ENCODE peak calls at places on chromosomes 1 and 21, in nine cellular contexts. V, K, C, M, N, A, W, S and Z are unnamed samples.

GRCh38 chr21:18244721-18245486 is at the start of gene CHODL:
- DNase-seq in V (peak), K (no peak), C (peak), M (peak), N (peak), A (peak), W (no peak), S (no peak), Z (peak)

GRCh38 chr1:154736840-154737239 is 128.9 kb upstream of the ADAR start:
- DNase-seq in V (no peak), K (peak), C (no peak), M (no peak), N (no peak), A (no peak), W (peak), S (no peak), Z (no peak)

GRCh38 chr1:168312718-168313604 is 32.3 kb downstream of the TBX19 start:
- DNase-seq in V (no peak), K (no peak), C (no peak), M (no peak), N (no peak), A (no peak), W (no peak), S (no peak), Z (no peak)

GRCh38 chr1:243323481-243323880 is 67.6 kb downstream of the SDCCAG8 start:
- DNase-seq in V (no peak), K (no peak), C (no peak), M (no peak), N (no peak), A (no peak), W (peak), S (no peak), Z (no peak)

GRCh38 chr1:234933475-234933874 is 195.2 kb downstream of the TOMM20 start:
- DNase-seq in V (no peak), K (peak), C (no peak), M (no peak), N (no peak), A (no peak), W (peak), S (peak), Z (no peak)

GRCh38 chr1:227131193-227131592 is 187.1 kb downstream of the CDC42BPA start:
- DNase-seq in V (no peak), K (peak), C (no peak), M (no peak), N (no peak), A (no peak), W (peak), S (no peak), Z (no peak)

GRCh38 chr1:205012416-205013140 is 30.4 kb upstream of the CNTN2 start:
- DNase-seq in V (no peak), K (no peak), C (no peak), M (no peak), N (no peak), A (peak), W (no peak), S (no peak), Z (no peak)

GRCh38 chr1:163703794-163704193 is 382.0 kb downstream of the NUF2 start:
- DNase-seq in V (no peak), K (no peak), C (no peak), M (no peak), N (no peak), A (no peak), W (no peak), S (no peak), Z (no peak)

GRCh38 chr1:22978299-22978698 is 5.6 kb upstream of the LACTBL1 start:
- DNase-seq in V (no peak), K (peak), C (no peak), M (no peak), N (no peak), A (no peak), W (peak), S (no peak), Z (no peak)

GRCh38 chr1:109259674-109260557 is 10.6 kb downstream of the CELSR2 start:
- DNase-seq in V (no peak), K (no peak), C (no peak), M (no peak), N (no peak), A (no peak), W (no peak), S (no peak), Z (no peak)

GRCh38 chr1:177442580-177442979 is 271.8 kb downstream of the BRINP2 start:
- DNase-seq in V (no peak), K (no peak), C (no peak), M (no peak), N (no peak), A (no peak), W (no peak), S (no peak), Z (no peak)

GRCh38 chr1:172557270-172557669 is 24.3 kb downstream of the SUCO start:
- DNase-seq in V (no peak), K (no peak), C (no peak), M (no peak), N (no peak), A (no peak), W (no peak), S (no peak), Z (no peak)

GRCh38 chr1:166974647-166975345 is 544 bp downstream of the ILDR2 start:
- DNase-seq in V (no peak), K (no peak), C (no peak), M (no peak), N (no peak), A (peak), W (no peak), S (no peak), Z (no peak)

GRCh38 chr1:31234309-31234708 is 5.4 kb downstream of the NKAIN1 start:
- DNase-seq in V (no peak), K (no peak), C (no peak), M (no peak), N (no peak), A (no peak), W (no peak), S (no peak), Z (no peak)

GRCh38 chr1:10082785-10083479 is 50.2 kb downstream of the UBE4B start:
- DNase-seq in V (no peak), K (peak), C (no peak), M (no peak), N (no peak), A (no peak), W (no peak), S (no peak), Z (no peak)

GRCh38 chr1:92376345-92376744 is 77.5 kb downstream of the RPAP2 start:
- DNase-seq in V (no peak), K (no peak), C (no peak), M (no peak), N (no peak), A (no peak), W (peak), S (no peak), Z (no peak)

GRCh38 chr1:109263597-109264378 is 14.4 kb downstream of the CELSR2 start:
- DNase-seq in V (peak), K (peak), C (peak), M (peak), N (peak), A (peak), W (peak), S (peak), Z (peak)

GRCh38 chr1:200302893-200303250 is 107.0 kb downstream of the ZNF281 start:
- DNase-seq in V (peak), K (no peak), C (peak), M (no peak), N (no peak), A (peak), W (peak), S (peak), Z (peak)

GRCh38 chr21:36125513-36126121 is 9.3 kb upstream of the CBR3 start:
- DNase-seq in V (peak), K (peak), C (peak), M (peak), N (peak), A (peak), W (peak), S (no peak), Z (peak)

GRCh38 chr1:239951518-239952130 is 140.1 kb upstream of the FMN2 start:
- DNase-seq in V (peak), K (peak), C (peak), M (peak), N (peak), A (peak), W (peak), S (peak), Z (peak)

GRCh38 chr1:186420311-186420710 is 40.6 kb downstream of the PDC start:
- DNase-seq in V (no peak), K (no peak), C (no peak), M (no peak), N (no peak), A (no peak), W (no peak), S (no peak), Z (no peak)

GRCh38 chr1:94621392-94621791 is 79.8 kb upstream of the F3 start:
- DNase-seq in V (no peak), K (peak), C (no peak), M (peak), N (no peak), A (no peak), W (no peak), S (no peak), Z (no peak)

GRCh38 chr1:31509124-31510072 is 66.9 kb upstream of the TINAGL1 start:
- DNase-seq in V (no peak), K (no peak), C (no peak), M (no peak), N (no peak), A (no peak), W (no peak), S (peak), Z (no peak)

GRCh38 chr21:26297856-26298255 is 127.3 kb upstream of the APP start:
- DNase-seq in V (no peak), K (no peak), C (no peak), M (no peak), N (no peak), A (no peak), W (no peak), S (no peak), Z (no peak)

GRCh38 chr1:65431111-65431705 is 10.7 kb downstream of the LEPR start:
- DNase-seq in V (no peak), K (peak), C (no peak), M (no peak), N (no peak), A (no peak), W (peak), S (no peak), Z (no peak)

GRCh38 chr1:15406911-15407559 is 2.7 kb upstream of the EFHD2 start:
- DNase-seq in V (no peak), K (peak), C (no peak), M (no peak), N (no peak), A (no peak), W (peak), S (no peak), Z (no peak)

GRCh38 chr1:7785108-7785507 is 1.0 kb downstream of the PER3 start:
- DNase-seq in V (no peak), K (no peak), C (no peak), M (no peak), N (no peak), A (no peak), W (no peak), S (no peak), Z (no peak)
- TF ChIP-seq CTCF in V (no peak), K (no peak), C (no peak), M (no peak), N (peak), A (no peak), W (no peak), S (no peak), Z (no peak)

GRCh38 chr1:236064674-236065508 is at the start of gene NID1:
- DNase-seq in V (peak), K (no peak), C (peak), M (peak), N (peak), A (peak), W (peak), S (peak), Z (peak)
- TF ChIP-seq CTCF in V (no peak), K (no peak), C (no peak), M (no peak), N (peak), A (peak), W (peak), S (peak), Z (peak)

DNA sequence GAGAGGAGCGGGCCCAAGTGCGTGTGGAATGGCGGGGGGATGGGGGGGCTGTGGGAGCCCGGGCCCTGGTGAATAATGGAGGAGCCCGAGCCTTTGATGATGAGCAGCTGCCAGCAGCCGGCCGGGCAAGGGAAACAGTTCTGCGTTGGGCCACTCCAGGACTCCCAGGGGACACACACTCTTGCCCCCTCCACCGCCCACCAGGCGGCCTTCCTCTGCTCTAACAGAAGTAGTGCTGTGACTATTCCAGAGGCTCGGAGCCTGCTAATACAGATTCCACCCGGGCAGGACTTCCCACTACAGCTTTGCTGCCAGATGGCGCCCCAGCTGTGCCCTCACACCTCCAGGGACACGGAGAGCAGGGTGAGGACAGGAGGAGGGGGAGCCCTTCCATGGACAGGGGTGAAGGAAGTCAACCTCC is 48.2 kb upstream of the LRP8 start:
- DNase-seq in V (peak), K (no peak), C (no peak), M (peak), N (peak), A (peak), W (no peak), S (peak), Z (peak)
- TF ChIP-seq CTCF in V (no peak), K (no peak), C (no peak), M (no peak), N (no peak), A (no peak), W (peak), S (no peak), Z (peak)

DNA sequence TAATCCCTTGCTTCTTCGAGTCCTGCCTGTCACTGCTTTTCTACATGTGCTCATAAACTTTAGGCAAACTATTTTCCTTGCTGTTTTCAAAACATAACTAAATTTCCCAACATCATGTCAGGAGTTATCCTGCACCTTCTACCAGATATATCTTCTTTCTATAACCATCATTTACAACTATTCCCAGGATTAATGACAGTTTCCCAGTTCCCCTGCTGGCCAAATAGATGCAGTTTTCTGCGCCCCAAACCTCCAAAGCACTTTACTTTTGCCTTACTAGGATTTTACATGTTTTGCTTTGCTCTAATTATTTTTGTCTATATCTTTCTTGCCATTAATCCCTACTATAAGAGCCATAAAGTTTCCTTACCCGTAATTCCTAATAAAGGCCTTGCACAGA is 122.5 kb downstream of the GLUL start:
- DNase-seq in V (no peak), K (no peak), C (no peak), M (no peak), N (no peak), A (no peak), W (no peak), S (no peak), Z (no peak)
- TF ChIP-seq CTCF in V (no peak), K (no peak), C (peak), M (no peak), N (peak), A (no peak), W (no peak), S (no peak), Z (no peak)

GRCh38 chr1:214496126-214496525 is 55.3 kb downstream of the PTPN14 start:
- DNase-seq in V (no peak), K (no peak), C (no peak), M (no peak), N (no peak), A (no peak), W (no peak), S (no peak), Z (no peak)
- TF ChIP-seq CTCF in V (no peak), K (no peak), C (no peak), M (no peak), N (no peak), A (no peak), W (no peak), S (no peak), Z (no peak)

GRCh38 chr1:150829751-150830150 is 21.7 kb upstream of the CTSK start:
- DNase-seq in V (no peak), K (no peak), C (no peak), M (no peak), N (no peak), A (no peak), W (no peak), S (no peak), Z (peak)
- TF ChIP-seq CTCF in V (no peak), K (peak), C (peak), M (peak), N (peak), A (peak), W (peak), S (peak), Z (peak)